ENCODE peak calls at places on chromosomes 16 and 17, in nine cellular contexts. C is BJ; O is PC-3; P is GM13977; E is cardiac muscle cell; H is foreskin fibroblast; R is CD8-positive, alpha-beta T cell; Y is astrocyte of the spinal cord; W is neural progenitor cell. K is an unnamed sample.

GRCh38 chr16:35744716-35745115 is 2285.3 kb downstream of the TP53TG3F start:
- DNase-seq in O (peak; percentile 1), E (no peak), R (no peak), P (no peak), C (no peak), H (no peak), Y (no peak), W (no peak), K (no peak)

GRCh38 chr16:5604770-5605169 is 507.2 kb upstream of the EEF2KMT start:
- DNase-seq in Y (no peak), O (peak; percentile 15), H (no peak), R (no peak), C (no peak), W (peak; percentile 70), P (no peak), E (peak; percentile 51), K (no peak)

GRCh38 chr17:27379863-27380533 is 76.2 kb upstream of the KSR1 start:
- DNase-seq in Y (peak; percentile 64), R (no peak), C (no peak), E (no peak), H (peak; percentile 36), W (peak; percentile 77), O (peak; percentile 61), P (no peak), K (peak; percentile 35)

GRCh38 chr17:62995377-62995885 is 29.4 kb downstream of the TANC2 start:
- DNase-seq in P (peak; percentile 26), H (peak; percentile 7), C (no peak), R (no peak), E (peak; percentile 40), O (peak; percentile 65), Y (peak; percentile 56), W (peak; percentile 51), K (no peak)

GRCh38 chr17:32695864-32696263 is 181.1 kb downstream of the MYO1D start:
- DNase-seq in O (no peak), Y (no peak), E (no peak), W (no peak), P (no peak), H (no peak), R (no peak), C (no peak), K (no peak)

GRCh38 chr17:47966079-47966519 is 4.8 kb upstream of the CDK5RAP3 start:
- DNase-seq in E (no peak), R (no peak), H (no peak), W (no peak), O (peak; percentile 38), P (no peak), C (no peak), Y (no peak), K (no peak)

GRCh38 chr17:17898673-17899072 is 61.9 kb upstream of the SREBF1 start:
- DNase-seq in H (no peak), O (no peak), E (no peak), R (no peak), W (no peak), Y (no peak), P (no peak), C (no peak), K (no peak)

GRCh38 chr16:66220766-66221165 is 145.7 kb upstream of the CDH5 start:
- DNase-seq in O (no peak), H (no peak), W (no peak), P (no peak), E (no peak), R (no peak), Y (no peak), C (no peak), K (no peak)

GRCh38 chr17:17740627-17741237 is 59.5 kb downstream of the RAI1 start:
- DNase-seq in E (no peak), O (no peak), H (no peak), P (no peak), C (no peak), Y (peak; percentile 31), R (peak; percentile 72), W (no peak), K (no peak)

GRCh38 chr17:73268582-73269328 is 7.1 kb upstream of the CPSF4L start:
- DNase-seq in Y (no peak), R (no peak), W (no peak), C (no peak), E (no peak), H (no peak), P (no peak), O (no peak), K (no peak)

GRCh38 chr17:31113939-31114338 is 19.2 kb downstream of the NF1 start:
- DNase-seq in E (no peak), C (no peak), W (no peak), O (no peak), P (no peak), Y (no peak), R (no peak), H (no peak), K (no peak)

GRCh38 chr17:16922386-16923096 is 49.4 kb downstream of the TNFRSF13B start:
- DNase-seq in Y (no peak), P (no peak), W (no peak), E (no peak), O (peak; percentile 53), R (no peak), H (no peak), C (no peak), K (no peak)

GRCh38 chr17:19271751-19272357 is 34.7 kb downstream of the EPN2 start:
- DNase-seq in W (no peak), O (no peak), P (no peak), H (no peak), C (no peak), R (no peak), E (no peak), Y (no peak), K (no peak)

GRCh38 chr17:19270951-19271611 is 33.9 kb downstream of the EPN2 start:
- DNase-seq in Y (no peak), W (no peak), O (no peak), R (no peak), P (no peak), E (no peak), H (no peak), C (no peak), K (no peak)

GRCh38 chr17:19269641-19270040 is 32.5 kb downstream of the EPN2 start:
- DNase-seq in E (no peak), W (no peak), P (no peak), C (no peak), R (no peak), O (no peak), H (no peak), Y (no peak), K (no peak)

GRCh38 chr17:19269102-19269501 is 31.9 kb downstream of the EPN2 start:
- DNase-seq in Y (no peak), P (no peak), W (no peak), O (no peak), C (no peak), R (no peak), H (no peak), E (no peak), K (no peak)

GRCh38 chr17:19270347-19270950 is 33.3 kb downstream of the EPN2 start:
- DNase-seq in P (no peak), R (no peak), E (no peak), Y (no peak), O (no peak), H (no peak), W (peak; percentile 35), C (no peak), K (no peak)
- TF ChIP-seq CTCF in P (no peak), R (no peak), E (no peak), Y (no peak), O (no peak), H (no peak), W (peak; percentile 22), C (no peak), K (no peak)

GRCh38 chr16:7512503-7512902 is 179.9 kb downstream of the RBFOX1 start:
- DNase-seq in H (no peak), E (no peak), Y (no peak), R (no peak), W (no peak), C (no peak), O (no peak), P (no peak), K (no peak)

GRCh38 chr16:7509919-7510705 is 177.5 kb downstream of the RBFOX1 start:
- DNase-seq in W (no peak), R (no peak), Y (no peak), O (no peak), E (no peak), H (no peak), C (no peak), P (no peak), K (no peak)

GRCh38 chr16:7511549-7512260 is 179.1 kb downstream of the RBFOX1 start:
- DNase-seq in O (no peak), Y (no peak), P (no peak), R (no peak), C (no peak), E (no peak), H (no peak), W (no peak), K (no peak)

GRCh38 chr16:7515543-7515942 is 182.9 kb downstream of the RBFOX1 start:
- DNase-seq in O (no peak), C (no peak), R (no peak), E (no peak), W (no peak), Y (no peak), H (no peak), P (no peak), K (no peak)

DNA sequence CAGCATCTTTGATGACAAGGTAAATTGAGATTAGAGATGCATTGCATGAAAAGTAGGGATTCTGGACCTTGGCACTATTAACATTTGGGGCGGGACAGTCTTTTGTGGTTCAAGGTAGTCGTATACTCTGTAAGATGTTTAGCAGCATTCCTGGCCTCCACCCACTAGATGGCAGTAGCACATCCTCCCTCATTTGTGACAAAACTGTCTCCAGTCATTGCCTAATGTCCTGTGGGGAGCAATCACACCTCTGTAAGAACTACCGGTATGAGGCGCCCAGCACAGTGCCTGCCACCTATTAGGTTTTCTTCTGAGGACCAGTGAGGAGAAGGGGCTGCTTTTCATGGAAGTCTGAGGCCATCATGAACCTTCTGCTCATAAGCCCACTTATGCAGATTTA is 180.8 kb downstream of the RBFOX1 start:
- DNase-seq in R (no peak), W (no peak), E (no peak), Y (no peak), C (no peak), H (no peak), P (no peak), O (no peak), K (no peak)
- TF ChIP-seq CTCF in R (no peak), W (peak; percentile 49), E (no peak), Y (no peak), C (no peak), H (no peak), P (peak; percentile 31), O (peak; percentile 38), K (peak; percentile 53)

DNA sequence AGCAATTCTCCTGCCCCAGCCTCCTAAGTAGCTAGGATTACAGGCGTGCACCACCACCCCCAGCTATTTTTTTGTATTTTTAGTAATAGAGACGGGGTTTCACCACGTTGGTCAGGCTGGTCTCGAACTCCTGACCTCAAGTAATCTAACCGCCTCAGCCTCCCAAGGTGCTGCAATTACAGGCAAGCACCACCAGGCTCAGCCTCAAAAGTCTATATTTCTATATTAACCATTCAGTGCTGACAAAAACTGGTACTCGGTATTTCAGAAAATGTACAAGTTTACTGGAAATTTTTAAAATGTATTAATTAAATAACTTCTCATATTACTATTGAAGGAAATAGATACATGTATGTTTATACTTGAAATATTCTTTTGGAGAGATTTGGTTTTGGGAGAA is 1.4 kb upstream of the HEXD start:
- DNase-seq in O (peak; percentile 23), C (no peak), R (no peak), E (no peak), P (no peak), H (no peak), W (no peak), Y (no peak), K (no peak)
- TF ChIP-seq CTCF in O (no peak), C (no peak), R (peak; percentile 17), E (no peak), P (no peak), H (no peak), W (peak; percentile 22), Y (peak; percentile 19), K (peak; percentile 47)

GRCh38 chr17:43006639-43007551 is at the start of gene IFI35:
- DNase-seq in W (peak; percentile 65), H (peak; percentile 80), P (peak; percentile 81), O (peak; percentile 60), R (peak; percentile 84), C (peak; percentile 51), E (peak; percentile 72), Y (peak; percentile 90), K (peak; percentile 36)
- TF ChIP-seq CTCF in W (peak; percentile 32), H (no peak), P (peak; percentile 59), O (peak; percentile 46), R (peak; percentile 57), C (peak; percentile 37), E (peak; percentile 38), Y (peak; percentile 21), K (peak; percentile 41)

K was measured in neural crest cell.